ENCODE peak calls at places on chromosome 5, in nine cellular contexts. One of them, this sample, is unnamed.

GRCh38 chr5:107147584-107147983 is 523.2 kb downstream of the EFNA5 start:
- DNase-seq in stromal cell of bone marrow: no peak
- DNase-seq in GM12891: no peak
- DNase-seq in posterior vena cava: no peak
- DNase-seq in iris pigment epithelial cell: no peak
- DNase-seq in SW480: no peak
- DNase-seq in smooth muscle cell of the brain vasculature: no peak
- DNase-seq in T-cell: no peak
- DNase-seq in NCI-H1694 treated with DMSO at 0.1 percent for 48 hours: no peak
- DNase-seq in this sample: no peak

GRCh38 chr5:159581502-159582249 is 251.4 kb upstream of the IL12B start:
- DNase-seq in stromal cell of bone marrow: peak
- DNase-seq in GM12891: no peak
- DNase-seq in posterior vena cava: no peak
- DNase-seq in iris pigment epithelial cell: peak
- DNase-seq in SW480: peak
- DNase-seq in smooth muscle cell of the brain vasculature: no peak
- DNase-seq in T-cell: no peak
- DNase-seq in NCI-H1694 treated with DMSO at 0.1 percent for 48 hours: peak
- DNase-seq in this sample: peak

GRCh38 chr5:96037128-96037527 is 75.5 kb upstream of the ELL2 start:
- DNase-seq in stromal cell of bone marrow: peak
- DNase-seq in GM12891: no peak
- DNase-seq in posterior vena cava: no peak
- DNase-seq in iris pigment epithelial cell: peak
- DNase-seq in SW480: no peak
- DNase-seq in smooth muscle cell of the brain vasculature: no peak
- DNase-seq in T-cell: no peak
- DNase-seq in NCI-H1694 treated with DMSO at 0.1 percent for 48 hours: no peak
- DNase-seq in this sample: no peak

GRCh38 chr5:88826959-88827585 is 55.9 kb downstream of the MEF2C start:
- DNase-seq in stromal cell of bone marrow: no peak
- DNase-seq in GM12891: no peak
- DNase-seq in posterior vena cava: no peak
- DNase-seq in iris pigment epithelial cell: peak
- DNase-seq in SW480: peak
- DNase-seq in smooth muscle cell of the brain vasculature: no peak
- DNase-seq in T-cell: no peak
- DNase-seq in NCI-H1694 treated with DMSO at 0.1 percent for 48 hours: no peak
- DNase-seq in this sample: no peak

GRCh38 chr5:42767491-42768105 is 11.0 kb downstream of the CCDC152 start:
- DNase-seq in stromal cell of bone marrow: peak
- DNase-seq in GM12891: no peak
- DNase-seq in posterior vena cava: no peak
- DNase-seq in iris pigment epithelial cell: peak
- DNase-seq in SW480: peak
- DNase-seq in smooth muscle cell of the brain vasculature: no peak
- DNase-seq in T-cell: no peak
- DNase-seq in NCI-H1694 treated with DMSO at 0.1 percent for 48 hours: peak
- DNase-seq in this sample: peak

GRCh38 chr5:1033606-1034420 is 25.2 kb downstream of the NKD2 start:
- DNase-seq in stromal cell of bone marrow: no peak
- DNase-seq in GM12891: no peak
- DNase-seq in posterior vena cava: no peak
- DNase-seq in iris pigment epithelial cell: no peak
- DNase-seq in SW480: no peak
- DNase-seq in smooth muscle cell of the brain vasculature: no peak
- DNase-seq in T-cell: no peak
- DNase-seq in NCI-H1694 treated with DMSO at 0.1 percent for 48 hours: no peak
- DNase-seq in this sample: no peak

GRCh38 chr5:108353087-108353486 is 28.8 kb downstream of the FBXL17 start:
- DNase-seq in stromal cell of bone marrow: no peak
- DNase-seq in GM12891: no peak
- DNase-seq in posterior vena cava: no peak
- DNase-seq in iris pigment epithelial cell: no peak
- DNase-seq in SW480: no peak
- DNase-seq in smooth muscle cell of the brain vasculature: no peak
- DNase-seq in T-cell: no peak
- DNase-seq in NCI-H1694 treated with DMSO at 0.1 percent for 48 hours: no peak
- DNase-seq in this sample: no peak

GRCh38 chr5:93092349-93093105 is 488.5 kb downstream of the NR2F1-AS1 start:
- DNase-seq in stromal cell of bone marrow: peak
- DNase-seq in GM12891: no peak
- DNase-seq in posterior vena cava: no peak
- DNase-seq in iris pigment epithelial cell: peak
- DNase-seq in SW480: peak
- DNase-seq in smooth muscle cell of the brain vasculature: no peak
- DNase-seq in T-cell: no peak
- DNase-seq in NCI-H1694 treated with DMSO at 0.1 percent for 48 hours: no peak
- DNase-seq in this sample: no peak

GRCh38 chr5:157379983-157380382 is 80.0 kb upstream of the NIPAL4 start:
- DNase-seq in stromal cell of bone marrow: no peak
- DNase-seq in GM12891: no peak
- DNase-seq in posterior vena cava: no peak
- DNase-seq in iris pigment epithelial cell: no peak
- DNase-seq in SW480: no peak
- DNase-seq in smooth muscle cell of the brain vasculature: no peak
- DNase-seq in T-cell: no peak
- DNase-seq in NCI-H1694 treated with DMSO at 0.1 percent for 48 hours: no peak
- DNase-seq in this sample: no peak

GRCh38 chr5:158925314-158925713 is 174.4 kb downstream of the EBF1 start:
- DNase-seq in stromal cell of bone marrow: no peak
- DNase-seq in GM12891: no peak
- DNase-seq in posterior vena cava: no peak
- DNase-seq in iris pigment epithelial cell: no peak
- DNase-seq in SW480: no peak
- DNase-seq in smooth muscle cell of the brain vasculature: no peak
- DNase-seq in T-cell: no peak
- DNase-seq in NCI-H1694 treated with DMSO at 0.1 percent for 48 hours: no peak
- DNase-seq in this sample: no peak

GRCh38 chr5:32102254-32102653 is 71.9 kb downstream of the GOLPH3 start:
- DNase-seq in stromal cell of bone marrow: no peak
- DNase-seq in GM12891: no peak
- DNase-seq in posterior vena cava: no peak
- DNase-seq in iris pigment epithelial cell: no peak
- DNase-seq in SW480: no peak
- DNase-seq in smooth muscle cell of the brain vasculature: no peak
- DNase-seq in T-cell: no peak
- DNase-seq in NCI-H1694 treated with DMSO at 0.1 percent for 48 hours: no peak
- DNase-seq in this sample: no peak

GRCh38 chr5:76548525-76549229 is 74.5 kb downstream of the F2RL2 start:
- DNase-seq in stromal cell of bone marrow: no peak
- DNase-seq in GM12891: no peak
- DNase-seq in posterior vena cava: no peak
- DNase-seq in iris pigment epithelial cell: no peak
- DNase-seq in SW480: no peak
- DNase-seq in smooth muscle cell of the brain vasculature: no peak
- DNase-seq in T-cell: no peak
- DNase-seq in NCI-H1694 treated with DMSO at 0.1 percent for 48 hours: no peak
- DNase-seq in this sample: no peak

GRCh38 chr5:160621503-160621902 is 199.8 kb downstream of the PTTG1 start:
- DNase-seq in stromal cell of bone marrow: no peak
- DNase-seq in GM12891: no peak
- DNase-seq in posterior vena cava: no peak
- DNase-seq in iris pigment epithelial cell: no peak
- DNase-seq in SW480: no peak
- DNase-seq in smooth muscle cell of the brain vasculature: no peak
- DNase-seq in T-cell: no peak
- DNase-seq in NCI-H1694 treated with DMSO at 0.1 percent for 48 hours: no peak
- DNase-seq in this sample: no peak

GRCh38 chr5:150113047-150113744 is 26.8 kb upstream of the CSF1R start:
- DNase-seq in stromal cell of bone marrow: peak
- DNase-seq in GM12891: peak
- DNase-seq in posterior vena cava: no peak
- DNase-seq in iris pigment epithelial cell: peak
- DNase-seq in SW480: peak
- DNase-seq in smooth muscle cell of the brain vasculature: no peak
- DNase-seq in T-cell: no peak
- DNase-seq in NCI-H1694 treated with DMSO at 0.1 percent for 48 hours: no peak
- DNase-seq in this sample: no peak

GRCh38 chr5:96726802-96727201 is 64.6 kb downstream of the CAST start:
- DNase-seq in stromal cell of bone marrow: no peak
- DNase-seq in GM12891: no peak
- DNase-seq in posterior vena cava: no peak
- DNase-seq in iris pigment epithelial cell: no peak
- DNase-seq in SW480: peak
- DNase-seq in smooth muscle cell of the brain vasculature: no peak
- DNase-seq in T-cell: no peak
- DNase-seq in NCI-H1694 treated with DMSO at 0.1 percent for 48 hours: no peak
- DNase-seq in this sample: no peak

GRCh38 chr5:176652136-176652535 is 4.9 kb downstream of the TSPAN17 start:
- DNase-seq in stromal cell of bone marrow: no peak
- DNase-seq in GM12891: no peak
- DNase-seq in posterior vena cava: no peak
- DNase-seq in iris pigment epithelial cell: no peak
- DNase-seq in SW480: no peak
- DNase-seq in smooth muscle cell of the brain vasculature: no peak
- DNase-seq in T-cell: no peak
- DNase-seq in NCI-H1694 treated with DMSO at 0.1 percent for 48 hours: peak
- DNase-seq in this sample: no peak

GRCh38 chr5:147901555-147901954 is 4.8 kb downstream of the C5orf46 start:
- DNase-seq in stromal cell of bone marrow: no peak
- DNase-seq in GM12891: no peak
- DNase-seq in posterior vena cava: no peak
- DNase-seq in iris pigment epithelial cell: peak
- DNase-seq in SW480: no peak
- DNase-seq in smooth muscle cell of the brain vasculature: no peak
- DNase-seq in T-cell: no peak
- DNase-seq in NCI-H1694 treated with DMSO at 0.1 percent for 48 hours: no peak
- DNase-seq in this sample: no peak

GRCh38 chr5:124655211-124655880 is 91.1 kb downstream of the ZNF608 start:
- DNase-seq in stromal cell of bone marrow: no peak
- DNase-seq in GM12891: no peak
- DNase-seq in posterior vena cava: no peak
- DNase-seq in iris pigment epithelial cell: peak
- DNase-seq in SW480: peak
- DNase-seq in smooth muscle cell of the brain vasculature: no peak
- DNase-seq in T-cell: no peak
- DNase-seq in NCI-H1694 treated with DMSO at 0.1 percent for 48 hours: peak
- DNase-seq in this sample: no peak

GRCh38 chr5:180792287-180792964 is 10.2 kb downstream of the MGAT1 start:
- DNase-seq in stromal cell of bone marrow: no peak
- DNase-seq in GM12891: no peak
- DNase-seq in posterior vena cava: peak
- DNase-seq in iris pigment epithelial cell: no peak
- DNase-seq in SW480: no peak
- DNase-seq in smooth muscle cell of the brain vasculature: no peak
- DNase-seq in T-cell: no peak
- DNase-seq in NCI-H1694 treated with DMSO at 0.1 percent for 48 hours: no peak
- DNase-seq in this sample: no peak

GRCh38 chr5:1347571-1347970 is 2.7 kb upstream of the CLPTM1L start:
- DNase-seq in stromal cell of bone marrow: no peak
- DNase-seq in GM12891: no peak
- DNase-seq in posterior vena cava: no peak
- DNase-seq in iris pigment epithelial cell: no peak
- DNase-seq in SW480: no peak
- DNase-seq in smooth muscle cell of the brain vasculature: no peak
- DNase-seq in T-cell: no peak
- DNase-seq in NCI-H1694 treated with DMSO at 0.1 percent for 48 hours: no peak
- DNase-seq in this sample: no peak

GRCh38 chr5:72366324-72366976 is 46.3 kb downstream of the PTCD2 start:
- DNase-seq in stromal cell of bone marrow: peak
- DNase-seq in GM12891: no peak
- DNase-seq in posterior vena cava: no peak
- DNase-seq in iris pigment epithelial cell: peak
- DNase-seq in SW480: peak
- DNase-seq in smooth muscle cell of the brain vasculature: peak
- DNase-seq in T-cell: peak
- DNase-seq in NCI-H1694 treated with DMSO at 0.1 percent for 48 hours: peak
- DNase-seq in this sample: no peak

GRCh38 chr5:2746642-2747041 is 4.8 kb downstream of the IRX2 start:
- DNase-seq in stromal cell of bone marrow: no peak
- DNase-seq in GM12891: no peak
- DNase-seq in posterior vena cava: no peak
- DNase-seq in iris pigment epithelial cell: no peak
- DNase-seq in SW480: peak
- DNase-seq in smooth muscle cell of the brain vasculature: no peak
- DNase-seq in T-cell: no peak
- DNase-seq in NCI-H1694 treated with DMSO at 0.1 percent for 48 hours: no peak
- DNase-seq in this sample: no peak

GRCh38 chr5:84255318-84255717 is 129.4 kb downstream of the EDIL3 start:
- DNase-seq in stromal cell of bone marrow: peak
- DNase-seq in GM12891: peak
- DNase-seq in posterior vena cava: no peak
- DNase-seq in iris pigment epithelial cell: peak
- DNase-seq in SW480: peak
- DNase-seq in smooth muscle cell of the brain vasculature: no peak
- DNase-seq in T-cell: no peak
- DNase-seq in NCI-H1694 treated with DMSO at 0.1 percent for 48 hours: no peak
- DNase-seq in this sample: peak

GRCh38 chr5:15420201-15420600 is 79.8 kb upstream of the FBXL7 start:
- DNase-seq in stromal cell of bone marrow: no peak
- DNase-seq in GM12891: no peak
- DNase-seq in posterior vena cava: peak
- DNase-seq in iris pigment epithelial cell: no peak
- DNase-seq in SW480: no peak
- DNase-seq in smooth muscle cell of the brain vasculature: no peak
- DNase-seq in T-cell: no peak
- DNase-seq in NCI-H1694 treated with DMSO at 0.1 percent for 48 hours: no peak
- DNase-seq in this sample: no peak

This sample was measured in AG09319.